ENCODE peak calls at places on chromosomes 12 and 14, in six cellular contexts. One of them, this sample, is unnamed.

GRCh38 chr14:59427653-59428578 is 37.3 kb downstream of the GPR135 start:
- DNase-seq in K562: no peak
- DNase-seq in IMR-90: no peak
- DNase-seq in A549: no peak
- DNase-seq in GM12878: no peak
- DNase-seq in HepG2: no peak
- DNase-seq in this sample: no peak

GRCh38 chr14:55281316-55281839 is 10.2 kb downstream of the FBXO34 start:
- DNase-seq in K562: no peak
- DNase-seq in IMR-90: no peak
- DNase-seq in A549: no peak
- DNase-seq in GM12878: no peak
- DNase-seq in HepG2: no peak
- DNase-seq in this sample: no peak

GRCh38 chr14:75339059-75339458 is 60.4 kb downstream of the FOS start:
- DNase-seq in K562: no peak
- DNase-seq in IMR-90: peak
- DNase-seq in A549: no peak
- DNase-seq in GM12878: no peak
- DNase-seq in HepG2: no peak
- DNase-seq in this sample: no peak

GRCh38 chr12:75877588-75878381 is 153.8 kb downstream of the PHLDA1 start:
- DNase-seq in K562: no peak
- DNase-seq in IMR-90: peak
- DNase-seq in A549: no peak
- DNase-seq in GM12878: no peak
- DNase-seq in HepG2: no peak
- DNase-seq in this sample: no peak

GRCh38 chr14:74409441-74409840 is 16.6 kb downstream of the SYNDIG1L start:
- DNase-seq in K562: no peak
- DNase-seq in IMR-90: no peak
- DNase-seq in A549: no peak
- DNase-seq in GM12878: no peak
- DNase-seq in HepG2: no peak
- DNase-seq in this sample: no peak

GRCh38 chr12:24360907-24361306 is 411.4 kb upstream of the SOX5 start:
- DNase-seq in K562: no peak
- DNase-seq in IMR-90: peak
- DNase-seq in A549: no peak
- DNase-seq in GM12878: peak
- DNase-seq in HepG2: peak
- DNase-seq in this sample: no peak

GRCh38 chr14:103104654-103105511 is 10.4 kb downstream of the EXOC3L4 start:
- DNase-seq in K562: peak
- DNase-seq in IMR-90: peak
- DNase-seq in A549: no peak
- DNase-seq in GM12878: no peak
- DNase-seq in HepG2: no peak
- DNase-seq in this sample: peak

GRCh38 chr14:105745433-105746123 is 219.2 kb downstream of the TMEM121 start:
- DNase-seq in K562: no peak
- DNase-seq in IMR-90: no peak
- DNase-seq in A549: no peak
- DNase-seq in GM12878: no peak
- DNase-seq in HepG2: no peak
- DNase-seq in this sample: no peak

GRCh38 chr14:45658226-45658916 is 405.4 kb upstream of the MIS18BP1 start:
- DNase-seq in K562: no peak
- DNase-seq in IMR-90: no peak
- DNase-seq in A549: no peak
- DNase-seq in GM12878: no peak
- DNase-seq in HepG2: no peak
- DNase-seq in this sample: no peak

GRCh38 chr14:20748439-20748838 is 2.8 kb downstream of the EDDM3A start:
- DNase-seq in K562: no peak
- DNase-seq in IMR-90: no peak
- DNase-seq in A549: no peak
- DNase-seq in GM12878: no peak
- DNase-seq in HepG2: no peak
- DNase-seq in this sample: no peak

GRCh38 chr12:94098466-94098865 is 49.9 kb upstream of the PLXNC1 start:
- DNase-seq in K562: no peak
- DNase-seq in IMR-90: peak
- DNase-seq in A549: no peak
- DNase-seq in GM12878: no peak
- DNase-seq in HepG2: no peak
- DNase-seq in this sample: no peak

DNA sequence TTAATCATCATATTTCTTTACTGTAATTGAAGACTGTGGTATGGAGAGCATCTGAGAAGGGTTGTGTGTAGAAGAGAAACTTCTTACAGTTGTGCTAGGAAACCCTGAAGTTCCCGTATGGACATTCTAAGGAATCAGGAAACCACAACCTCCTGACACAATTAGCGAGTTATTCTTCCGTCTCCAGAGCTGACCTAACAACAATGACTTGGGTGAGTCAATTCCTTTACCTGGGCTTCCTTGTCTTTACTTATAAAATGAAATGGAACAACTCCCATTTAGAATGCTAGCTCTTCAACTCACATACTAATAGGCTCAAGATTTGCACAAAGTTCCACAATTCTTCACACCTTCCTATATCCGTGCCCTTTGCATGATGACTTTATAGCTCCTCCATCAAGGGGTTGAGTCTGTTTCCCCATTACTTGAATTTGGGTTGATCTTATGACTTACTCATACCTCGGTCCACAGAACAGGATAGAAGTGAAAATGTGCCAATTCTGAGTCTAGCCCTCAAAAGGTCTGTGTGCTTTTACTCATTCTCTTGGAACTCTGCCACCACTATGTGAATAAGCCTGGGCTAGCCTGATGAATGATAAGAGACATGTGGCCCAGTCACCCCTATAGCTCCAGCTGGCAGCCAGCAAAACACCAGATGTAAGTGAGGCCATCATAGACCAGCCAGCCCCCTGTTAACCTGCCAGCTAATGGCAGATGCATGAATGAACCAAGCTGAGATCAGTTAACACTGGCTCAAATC is 459.4 kb downstream of the ETNK1 start:
- DNase-seq in K562: peak
- DNase-seq in IMR-90: peak
- DNase-seq in A549: no peak
- DNase-seq in GM12878: no peak
- DNase-seq in HepG2: peak
- DNase-seq in this sample: no peak
- TF ChIP-seq BHLHE40 in K562: no peak
- TF ChIP-seq BHLHE40 in IMR-90: no peak
- TF ChIP-seq BHLHE40 in A549: no peak
- TF ChIP-seq BHLHE40 in GM12878: no peak
- TF ChIP-seq BHLHE40 in HepG2: no peak
- TF ChIP-seq BHLHE40 in this sample: no peak

DNA sequence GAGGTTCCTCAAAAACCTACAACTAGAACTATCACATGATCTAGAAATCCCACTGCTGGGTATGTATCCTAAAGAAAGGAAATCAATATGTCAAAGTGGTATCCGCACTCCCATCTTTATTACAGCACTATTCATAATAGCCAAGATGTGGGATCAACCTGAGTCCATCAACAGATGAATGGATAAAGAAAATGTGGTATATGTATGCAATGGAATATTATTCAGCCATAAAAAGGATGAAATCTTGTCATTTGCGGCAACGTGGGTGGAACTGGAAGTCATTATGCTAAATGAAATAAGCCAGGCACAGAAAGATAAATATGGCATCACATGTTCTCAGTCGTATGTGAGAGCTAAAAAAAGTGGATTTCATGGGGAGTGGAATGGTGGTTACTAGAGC is 77.5 kb upstream of the DIO3 start:
- DNase-seq in K562: no peak
- DNase-seq in IMR-90: no peak
- DNase-seq in A549: no peak
- DNase-seq in GM12878: no peak
- DNase-seq in HepG2: no peak
- DNase-seq in this sample: no peak
- TF ChIP-seq BHLHE40 in K562: no peak
- TF ChIP-seq BHLHE40 in IMR-90: no peak
- TF ChIP-seq BHLHE40 in A549: no peak
- TF ChIP-seq BHLHE40 in GM12878: no peak
- TF ChIP-seq BHLHE40 in HepG2: no peak
- TF ChIP-seq BHLHE40 in this sample: no peak

DNA sequence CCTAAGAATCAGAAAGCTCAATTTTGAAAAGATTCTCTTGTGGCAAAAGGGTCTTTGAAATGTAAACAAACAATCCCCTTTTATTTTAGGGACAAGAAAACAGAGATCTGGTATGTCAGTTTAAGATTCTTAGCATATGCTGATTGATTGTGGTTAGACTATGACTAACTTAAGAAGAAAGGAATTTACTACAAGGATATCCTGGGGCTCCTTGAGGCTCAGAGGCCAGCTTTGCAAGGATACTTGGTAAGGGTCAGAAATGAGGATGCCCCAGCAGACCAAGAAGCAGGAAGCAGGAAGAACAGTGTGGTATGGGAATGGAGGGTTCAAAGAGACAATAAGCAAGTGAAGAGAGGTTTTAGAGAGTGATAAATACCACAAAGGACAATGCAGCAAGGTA is 474.6 kb downstream of the ETNK1 start:
- DNase-seq in K562: no peak
- DNase-seq in IMR-90: no peak
- DNase-seq in A549: no peak
- DNase-seq in GM12878: no peak
- DNase-seq in HepG2: no peak
- DNase-seq in this sample: no peak
- TF ChIP-seq BHLHE40 in K562: no peak
- TF ChIP-seq BHLHE40 in IMR-90: no peak
- TF ChIP-seq BHLHE40 in A549: no peak
- TF ChIP-seq BHLHE40 in GM12878: no peak
- TF ChIP-seq BHLHE40 in HepG2: no peak
- TF ChIP-seq BHLHE40 in this sample: no peak

GRCh38 chr12:46390304-46390703 is 17.7 kb upstream of the SLC38A2 start:
- DNase-seq in K562: no peak
- DNase-seq in IMR-90: no peak
- DNase-seq in A549: no peak
- DNase-seq in GM12878: no peak
- DNase-seq in HepG2: peak
- DNase-seq in this sample: no peak

GRCh38 chr12:46386877-46387629 is 14.5 kb upstream of the SLC38A2 start:
- DNase-seq in K562: no peak
- DNase-seq in IMR-90: peak
- DNase-seq in A549: no peak
- DNase-seq in GM12878: no peak
- DNase-seq in HepG2: no peak
- DNase-seq in this sample: no peak

GRCh38 chr12:46387697-46388096 is 15.1 kb upstream of the SLC38A2 start:
- DNase-seq in K562: no peak
- DNase-seq in IMR-90: no peak
- DNase-seq in A549: no peak
- DNase-seq in GM12878: no peak
- DNase-seq in HepG2: no peak
- DNase-seq in this sample: no peak

GRCh38 chr12:46389130-46389616 is 16.6 kb upstream of the SLC38A2 start:
- DNase-seq in K562: no peak
- DNase-seq in IMR-90: peak
- DNase-seq in A549: no peak
- DNase-seq in GM12878: no peak
- DNase-seq in HepG2: no peak
- DNase-seq in this sample: no peak

GRCh38 chr12:46388427-46388992 is 15.9 kb upstream of the SLC38A2 start:
- DNase-seq in K562: no peak
- DNase-seq in IMR-90: peak
- DNase-seq in A549: no peak
- DNase-seq in GM12878: peak
- DNase-seq in HepG2: no peak
- DNase-seq in this sample: no peak
- TF ChIP-seq BHLHE40 in K562: no peak
- TF ChIP-seq BHLHE40 in IMR-90: no peak
- TF ChIP-seq BHLHE40 in A549: no peak
- TF ChIP-seq BHLHE40 in GM12878: peak
- TF ChIP-seq BHLHE40 in HepG2: no peak
- TF ChIP-seq BHLHE40 in this sample: no peak

GRCh38 chr14:41986083-41986645 is 379.5 kb downstream of the LRFN5 start:
- DNase-seq in K562: no peak
- DNase-seq in IMR-90: no peak
- DNase-seq in A549: no peak
- DNase-seq in GM12878: no peak
- DNase-seq in HepG2: no peak
- DNase-seq in this sample: no peak

DNA sequence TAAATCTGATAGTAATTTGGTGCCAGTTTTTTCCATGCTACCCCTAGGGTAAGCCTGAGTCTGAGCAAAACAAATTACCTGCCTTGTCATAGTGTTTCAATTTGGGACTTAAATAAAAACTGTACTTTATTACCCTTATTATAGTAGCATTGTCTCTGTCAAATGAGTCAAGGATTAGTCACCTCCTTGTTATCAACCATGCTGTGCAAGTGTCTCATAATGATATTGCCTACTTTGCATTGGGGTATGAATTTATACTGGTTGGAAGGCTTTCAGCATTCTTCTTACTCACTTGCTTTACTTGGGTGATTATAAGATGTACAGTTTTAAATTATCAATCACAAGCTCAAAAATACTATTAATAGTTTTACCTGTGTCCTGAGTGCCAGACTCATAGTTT is 380.1 kb downstream of the LRFN5 start:
- DNase-seq in K562: no peak
- DNase-seq in IMR-90: peak
- DNase-seq in A549: no peak
- DNase-seq in GM12878: no peak
- DNase-seq in HepG2: no peak
- DNase-seq in this sample: no peak
- TF ChIP-seq BHLHE40 in K562: no peak
- TF ChIP-seq BHLHE40 in IMR-90: no peak
- TF ChIP-seq BHLHE40 in A549: no peak
- TF ChIP-seq BHLHE40 in GM12878: no peak
- TF ChIP-seq BHLHE40 in HepG2: no peak
- TF ChIP-seq BHLHE40 in this sample: no peak

GRCh38 chr12:46266869-46267617 is 1.8 kb downstream of the SLC38A1 start:
- DNase-seq in K562: no peak
- DNase-seq in IMR-90: peak
- DNase-seq in A549: peak
- DNase-seq in GM12878: no peak
- DNase-seq in HepG2: peak
- DNase-seq in this sample: peak

GRCh38 chr12:46266382-46266791 is 2.5 kb downstream of the SLC38A1 start:
- DNase-seq in K562: peak
- DNase-seq in IMR-90: peak
- DNase-seq in A549: peak
- DNase-seq in GM12878: no peak
- DNase-seq in HepG2: no peak
- DNase-seq in this sample: peak

GRCh38 chr12:46268349-46268616 is 560 bp downstream of the SLC38A1 start:
- DNase-seq in K562: no peak
- DNase-seq in IMR-90: peak
- DNase-seq in A549: no peak
- DNase-seq in GM12878: no peak
- DNase-seq in HepG2: no peak
- DNase-seq in this sample: no peak

GRCh38 chr12:46268617-46269428 is at the start of gene SLC38A1:
- DNase-seq in K562: peak
- DNase-seq in IMR-90: peak
- DNase-seq in A549: peak
- DNase-seq in GM12878: no peak
- DNase-seq in HepG2: peak
- DNase-seq in this sample: peak

GRCh38 chr12:46267618-46268348 is 1.1 kb downstream of the SLC38A1 start:
- DNase-seq in K562: peak
- DNase-seq in IMR-90: peak
- DNase-seq in A549: no peak
- DNase-seq in GM12878: no peak
- DNase-seq in HepG2: no peak
- DNase-seq in this sample: no peak
- TF ChIP-seq BHLHE40 in K562: no peak
- TF ChIP-seq BHLHE40 in IMR-90: no peak
- TF ChIP-seq BHLHE40 in A549: no peak
- TF ChIP-seq BHLHE40 in GM12878: no peak
- TF ChIP-seq BHLHE40 in HepG2: no peak
- TF ChIP-seq BHLHE40 in this sample: no peak

This sample was measured in HEK293T.